ENCODE peak calls at places on chromosomes 6 and 20, in ten cellular contexts. One of them, this sample, is unnamed. For H3K36me3, the result is how much of the 10 kb centered on the place peaks cover.

GRCh38 chr20:3612795-3613560 is 50.2 kb downstream of the GFRA4 start:
- DNase-seq in uterus: no peak
- DNase-seq in neural progenitor cell: no peak
- DNase-seq in mammary epithelial cell: no peak
- DNase-seq in brain microvascular endothelial cell: no peak
- DNase-seq in SK-N-SH: no peak
- DNase-seq in colonic mucosa: no peak
- DNase-seq in IMR-90: peak
- DNase-seq in endodermal cell: no peak
- DNase-seq in esophagus muscularis mucosa: peak
- DNase-seq in this sample: no peak

GRCh38 chr6:157761331-157761921 is 61.6 kb upstream of the SNX9 start:
- DNase-seq in SK-N-SH: no peak
- DNase-seq in endodermal cell: no peak
- DNase-seq in uterus: peak
- DNase-seq in IMR-90: peak
- DNase-seq in esophagus muscularis mucosa: peak
- DNase-seq in colonic mucosa: no peak
- DNase-seq in neural progenitor cell: no peak
- DNase-seq in mammary epithelial cell: peak
- DNase-seq in brain microvascular endothelial cell: peak
- DNase-seq in this sample: peak

GRCh38 chr20:37511605-37512275 is 9.3 kb upstream of the NNAT start:
- DNase-seq in endodermal cell: no peak
- DNase-seq in neural progenitor cell: no peak
- DNase-seq in colonic mucosa: no peak
- DNase-seq in mammary epithelial cell: peak
- DNase-seq in IMR-90: peak
- DNase-seq in uterus: no peak
- DNase-seq in brain microvascular endothelial cell: peak
- DNase-seq in SK-N-SH: no peak
- DNase-seq in esophagus muscularis mucosa: no peak
- DNase-seq in this sample: no peak

GRCh38 chr6:85416049-85416448 is 33.8 kb upstream of the NT5E start:
- DNase-seq in brain microvascular endothelial cell: no peak
- DNase-seq in neural progenitor cell: no peak
- DNase-seq in IMR-90: peak
- DNase-seq in endodermal cell: no peak
- DNase-seq in uterus: no peak
- DNase-seq in colonic mucosa: no peak
- DNase-seq in esophagus muscularis mucosa: no peak
- DNase-seq in mammary epithelial cell: no peak
- DNase-seq in SK-N-SH: no peak
- DNase-seq in this sample: no peak

GRCh38 chr20:63689046-63690000 is 7.1 kb upstream of the TNFRSF6B start:
- DNase-seq in mammary epithelial cell: no peak
- DNase-seq in SK-N-SH: no peak
- DNase-seq in colonic mucosa: no peak
- DNase-seq in esophagus muscularis mucosa: no peak
- DNase-seq in endodermal cell: no peak
- DNase-seq in brain microvascular endothelial cell: no peak
- DNase-seq in uterus: no peak
- DNase-seq in neural progenitor cell: no peak
- DNase-seq in IMR-90: no peak
- DNase-seq in this sample: no peak

GRCh38 chr20:62710886-62711702 is 2.5 kb downstream of the NTSR1 start:
- DNase-seq in SK-N-SH: peak
- DNase-seq in uterus: no peak
- DNase-seq in endodermal cell: no peak
- DNase-seq in esophagus muscularis mucosa: no peak
- DNase-seq in colonic mucosa: no peak
- DNase-seq in IMR-90: peak
- DNase-seq in neural progenitor cell: no peak
- DNase-seq in brain microvascular endothelial cell: no peak
- DNase-seq in mammary epithelial cell: peak
- DNase-seq in this sample: no peak

GRCh38 chr6:17932362-17932852 is 55.0 kb downstream of the KIF13A start:
- DNase-seq in brain microvascular endothelial cell: peak
- DNase-seq in SK-N-SH: no peak
- DNase-seq in uterus: peak
- DNase-seq in IMR-90: peak
- DNase-seq in esophagus muscularis mucosa: no peak
- DNase-seq in colonic mucosa: no peak
- DNase-seq in endodermal cell: no peak
- DNase-seq in mammary epithelial cell: peak
- DNase-seq in neural progenitor cell: no peak
- DNase-seq in this sample: no peak

GRCh38 chr6:17583811-17584210 is 16.3 kb upstream of the FAM8A1 start:
- DNase-seq in colonic mucosa: no peak
- DNase-seq in brain microvascular endothelial cell: peak
- DNase-seq in IMR-90: peak
- DNase-seq in neural progenitor cell: no peak
- DNase-seq in SK-N-SH: no peak
- DNase-seq in uterus: peak
- DNase-seq in mammary epithelial cell: no peak
- DNase-seq in esophagus muscularis mucosa: no peak
- DNase-seq in endodermal cell: no peak
- DNase-seq in this sample: no peak

GRCh38 chr6:144087789-144088426 is 7.5 kb downstream of the SF3B5 start:
- DNase-seq in mammary epithelial cell: no peak
- DNase-seq in neural progenitor cell: no peak
- DNase-seq in endodermal cell: no peak
- DNase-seq in colonic mucosa: no peak
- DNase-seq in IMR-90: no peak
- DNase-seq in SK-N-SH: no peak
- DNase-seq in uterus: no peak
- DNase-seq in esophagus muscularis mucosa: no peak
- DNase-seq in brain microvascular endothelial cell: no peak
- DNase-seq in this sample: no peak

GRCh38 chr20:15889073-15889923 is 684.0 kb downstream of the KIF16B start:
- DNase-seq in mammary epithelial cell: no peak
- DNase-seq in IMR-90: no peak
- DNase-seq in endodermal cell: peak
- DNase-seq in uterus: no peak
- DNase-seq in brain microvascular endothelial cell: no peak
- DNase-seq in colonic mucosa: no peak
- DNase-seq in neural progenitor cell: no peak
- DNase-seq in SK-N-SH: peak
- DNase-seq in esophagus muscularis mucosa: no peak
- DNase-seq in this sample: no peak

DNA sequence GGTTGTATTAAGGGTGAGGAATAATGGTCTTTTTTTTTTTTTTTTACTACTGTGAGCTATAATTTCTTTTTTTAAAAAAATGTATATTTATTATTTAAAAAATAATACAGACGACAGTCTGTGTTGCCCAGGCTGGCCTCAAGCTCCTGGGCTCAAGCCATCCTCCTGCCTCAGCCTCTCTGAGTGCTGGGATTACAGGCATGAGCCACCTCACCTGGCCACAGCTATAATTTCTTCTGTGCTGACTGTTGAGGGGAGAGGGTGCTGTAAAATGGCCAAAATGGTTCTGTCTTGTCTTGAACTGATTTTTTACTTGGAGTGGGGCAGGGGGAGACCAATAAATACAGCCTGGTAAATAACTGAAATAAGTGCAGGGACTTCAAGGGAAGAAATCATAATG is 3.6 kb downstream of the SRSF3 start:
- DNase-seq in uterus: no peak
- DNase-seq in esophagus muscularis mucosa: no peak
- DNase-seq in neural progenitor cell: no peak
- DNase-seq in brain microvascular endothelial cell: no peak
- DNase-seq in IMR-90: no peak
- DNase-seq in SK-N-SH: no peak
- DNase-seq in endodermal cell: no peak
- DNase-seq in mammary epithelial cell: no peak
- DNase-seq in colonic mucosa: no peak
- DNase-seq in this sample: no peak
- H3K36me3 ChIP-seq in uterus: under half
- H3K36me3 ChIP-seq in esophagus muscularis mucosa: half or more
- H3K36me3 ChIP-seq in neural progenitor cell: half or more
- H3K36me3 ChIP-seq in brain microvascular endothelial cell: half or more
- H3K36me3 ChIP-seq in IMR-90: under half
- H3K36me3 ChIP-seq in SK-N-SH: half or more
- H3K36me3 ChIP-seq in endodermal cell: half or more
- H3K36me3 ChIP-seq in mammary epithelial cell: half or more
- H3K36me3 ChIP-seq in colonic mucosa: under half
- H3K36me3 ChIP-seq in this sample: under half

GRCh38 chr20:14522595-14522994 is 185.2 kb upstream of the FLRT3 start:
- DNase-seq in endodermal cell: no peak
- DNase-seq in IMR-90: no peak
- DNase-seq in colonic mucosa: no peak
- DNase-seq in mammary epithelial cell: peak
- DNase-seq in SK-N-SH: no peak
- DNase-seq in uterus: no peak
- DNase-seq in esophagus muscularis mucosa: no peak
- DNase-seq in neural progenitor cell: no peak
- DNase-seq in brain microvascular endothelial cell: no peak
- DNase-seq in this sample: no peak
- TF ChIP-seq CTCF in endodermal cell: no peak
- TF ChIP-seq CTCF in IMR-90: no peak
- TF ChIP-seq CTCF in colonic mucosa: no peak
- TF ChIP-seq CTCF in mammary epithelial cell: no peak
- TF ChIP-seq CTCF in SK-N-SH: no peak
- TF ChIP-seq CTCF in uterus: no peak
- TF ChIP-seq CTCF in esophagus muscularis mucosa: no peak
- TF ChIP-seq CTCF in neural progenitor cell: no peak
- TF ChIP-seq CTCF in brain microvascular endothelial cell: no peak
- TF ChIP-seq CTCF in this sample: no peak

GRCh38 chr6:10522929-10523573 is 1.9 kb downstream of the GCNT2 start:
- DNase-seq in esophagus muscularis mucosa: no peak
- DNase-seq in SK-N-SH: no peak
- DNase-seq in neural progenitor cell: peak
- DNase-seq in brain microvascular endothelial cell: no peak
- DNase-seq in uterus: no peak
- DNase-seq in IMR-90: no peak
- DNase-seq in mammary epithelial cell: no peak
- DNase-seq in colonic mucosa: no peak
- DNase-seq in endodermal cell: peak
- DNase-seq in this sample: no peak
- H3K27ac ChIP-seq in esophagus muscularis mucosa: peak
- H3K27ac ChIP-seq in SK-N-SH: no peak
- H3K27ac ChIP-seq in neural progenitor cell: peak
- H3K27ac ChIP-seq in brain microvascular endothelial cell: no peak
- H3K27ac ChIP-seq in uterus: no peak
- H3K27ac ChIP-seq in IMR-90: no peak
- H3K27ac ChIP-seq in mammary epithelial cell: no peak
- H3K27ac ChIP-seq in colonic mucosa: no peak
- H3K27ac ChIP-seq in endodermal cell: no peak
- H3K27ac ChIP-seq in this sample: no peak

GRCh38 chr6:109373333-109373732 is 8.9 kb downstream of the CD164 start:
- DNase-seq in brain microvascular endothelial cell: no peak
- DNase-seq in esophagus muscularis mucosa: no peak
- DNase-seq in endodermal cell: no peak
- DNase-seq in neural progenitor cell: no peak
- DNase-seq in uterus: no peak
- DNase-seq in mammary epithelial cell: no peak
- DNase-seq in colonic mucosa: no peak
- DNase-seq in SK-N-SH: no peak
- DNase-seq in IMR-90: no peak
- DNase-seq in this sample: no peak

GRCh38 chr6:109372070-109372585 is 10.1 kb downstream of the CD164 start:
- DNase-seq in mammary epithelial cell: no peak
- DNase-seq in IMR-90: no peak
- DNase-seq in uterus: no peak
- DNase-seq in SK-N-SH: no peak
- DNase-seq in esophagus muscularis mucosa: no peak
- DNase-seq in colonic mucosa: no peak
- DNase-seq in endodermal cell: no peak
- DNase-seq in neural progenitor cell: no peak
- DNase-seq in brain microvascular endothelial cell: no peak
- DNase-seq in this sample: no peak

GRCh38 chr6:109370336-109370735 is 11.9 kb downstream of the CD164 start:
- DNase-seq in neural progenitor cell: no peak
- DNase-seq in brain microvascular endothelial cell: no peak
- DNase-seq in esophagus muscularis mucosa: no peak
- DNase-seq in uterus: no peak
- DNase-seq in SK-N-SH: no peak
- DNase-seq in IMR-90: no peak
- DNase-seq in colonic mucosa: no peak
- DNase-seq in mammary epithelial cell: no peak
- DNase-seq in endodermal cell: no peak
- DNase-seq in this sample: no peak

GRCh38 chr6:109369724-109370123 is 12.5 kb downstream of the CD164 start:
- DNase-seq in brain microvascular endothelial cell: no peak
- DNase-seq in mammary epithelial cell: no peak
- DNase-seq in endodermal cell: no peak
- DNase-seq in esophagus muscularis mucosa: no peak
- DNase-seq in IMR-90: no peak
- DNase-seq in uterus: no peak
- DNase-seq in SK-N-SH: no peak
- DNase-seq in neural progenitor cell: no peak
- DNase-seq in colonic mucosa: no peak
- DNase-seq in this sample: no peak

DNA sequence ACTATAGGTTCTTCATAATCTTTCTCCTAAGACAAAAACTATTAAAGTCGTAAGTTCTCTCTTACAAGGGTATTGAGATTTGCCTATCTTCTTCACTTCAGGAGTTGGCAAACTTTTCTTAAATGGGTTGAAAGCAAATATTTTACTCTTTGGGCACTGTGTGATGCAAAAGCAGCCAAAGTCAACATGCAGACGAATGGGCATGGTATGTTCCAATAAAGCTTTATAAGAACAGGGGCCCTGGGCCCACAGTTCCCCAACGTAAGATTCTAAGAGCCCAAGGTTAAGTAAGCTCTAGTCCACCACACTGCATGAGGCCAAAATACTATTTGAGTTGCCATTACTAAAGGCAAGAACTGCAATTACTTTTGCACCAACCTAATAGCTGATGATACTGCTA is 11.5 kb downstream of the CD164 start:
- DNase-seq in SK-N-SH: no peak
- DNase-seq in mammary epithelial cell: no peak
- DNase-seq in brain microvascular endothelial cell: no peak
- DNase-seq in esophagus muscularis mucosa: no peak
- DNase-seq in colonic mucosa: no peak
- DNase-seq in IMR-90: no peak
- DNase-seq in endodermal cell: no peak
- DNase-seq in neural progenitor cell: no peak
- DNase-seq in uterus: no peak
- DNase-seq in this sample: no peak
- H3K36me3 ChIP-seq in SK-N-SH: half or more
- H3K36me3 ChIP-seq in mammary epithelial cell: under half
- H3K36me3 ChIP-seq in brain microvascular endothelial cell: under half
- H3K36me3 ChIP-seq in esophagus muscularis mucosa: under half
- H3K36me3 ChIP-seq in colonic mucosa: under half
- H3K36me3 ChIP-seq in IMR-90: under half
- H3K36me3 ChIP-seq in endodermal cell: half or more
- H3K36me3 ChIP-seq in neural progenitor cell: under half
- H3K36me3 ChIP-seq in uterus: under half
- H3K36me3 ChIP-seq in this sample: under half

This sample was measured in Peyer's patch.